ENCODE peak calls at places on chromosome 9, in five cellular contexts. U, V, H, R and P are unnamed samples.

GRCh38 chr9:132241840-132242620 is 80.2 kb downstream of the NTNG2 start:
- DNase-seq in U (peak; percentile 36), V (peak; percentile 49), H (no peak), R (peak; percentile 74), P (no peak)

GRCh38 chr9:127444921-127445850 is 6.0 kb downstream of the RPL12 start:
- DNase-seq in H (peak; percentile 44), R (no peak), U (no peak), V (no peak), P (peak; percentile 13)

GRCh38 chr9:83708515-83709158 is 879 bp upstream of the UBQLN1 start:
- DNase-seq in U (peak; percentile 79), V (peak; percentile 89), R (peak; percentile 88), H (peak; percentile 25), P (peak; percentile 41)

GRCh38 chr9:131677445-131678180 is 62.3 kb downstream of the RAPGEF1 start:
- DNase-seq in H (peak; percentile 59), R (no peak), V (no peak), U (no peak), P (peak; percentile 79)

GRCh38 chr9:126833020-126833419 is 27.4 kb upstream of the ZBTB34 start:
- DNase-seq in U (no peak), H (no peak), V (no peak), R (no peak), P (no peak)

GRCh38 chr9:91771027-91771426 is 179.0 kb downstream of the ROR2 start:
- DNase-seq in U (peak; percentile 38), H (peak; percentile 85), V (peak; percentile 38), R (no peak), P (peak; percentile 86)

GRCh38 chr9:136696502-136696901 is 9.2 kb upstream of the AGPAT2 start:
- DNase-seq in R (no peak), H (no peak), V (no peak), U (no peak), P (no peak)

GRCh38 chr9:61670616-61671015 is 480.8 kb downstream of the SPATA31A7 start:
- DNase-seq in H (no peak), R (peak; percentile 38), V (peak; percentile 6), U (no peak), P (no peak)

GRCh38 chr9:135521608-135522095 is 412 bp downstream of the LCN1 start:
- DNase-seq in U (no peak), H (no peak), R (peak; percentile 21), V (no peak), P (no peak)

GRCh38 chr9:134622896-134623407 is 18.7 kb upstream of the COL5A1 start:
- DNase-seq in R (no peak), H (no peak), V (no peak), U (no peak), P (no peak)

GRCh38 chr9:81035601-81036000 is 653.7 kb downstream of the TLE1 start:
- DNase-seq in U (no peak), V (no peak), H (no peak), R (no peak), P (no peak)

GRCh38 chr9:119332522-119332921 is 36.7 kb downstream of the BRINP1 start:
- DNase-seq in H (no peak), U (no peak), R (no peak), V (no peak), P (no peak)

GRCh38 chr9:110977259-110977709 is 61.0 kb downstream of the LPAR1 start:
- DNase-seq in V (peak; percentile 55), H (peak; percentile 63), U (peak; percentile 30), R (no peak), P (peak; percentile 58)

GRCh38 chr9:74804018-74804385 is 83.7 kb downstream of the TRPM6 start:
- DNase-seq in V (no peak), U (no peak), H (no peak), R (no peak), P (no peak)

GRCh38 chr9:118809160-118809625 is 560.0 kb downstream of the BRINP1 start:
- DNase-seq in H (no peak), V (peak; percentile 15), R (no peak), U (no peak), P (no peak)

GRCh38 chr9:129185991-129186390 is 7.9 kb upstream of the IER5L start:
- DNase-seq in R (no peak), H (no peak), V (no peak), U (no peak), P (peak; percentile 16)

GRCh38 chr9:893843-894420 is 52.4 kb downstream of the DMRT1 start:
- DNase-seq in V (peak; percentile 73), H (peak; percentile 16), U (peak; percentile 66), R (no peak), P (peak; percentile 48)

DNA sequence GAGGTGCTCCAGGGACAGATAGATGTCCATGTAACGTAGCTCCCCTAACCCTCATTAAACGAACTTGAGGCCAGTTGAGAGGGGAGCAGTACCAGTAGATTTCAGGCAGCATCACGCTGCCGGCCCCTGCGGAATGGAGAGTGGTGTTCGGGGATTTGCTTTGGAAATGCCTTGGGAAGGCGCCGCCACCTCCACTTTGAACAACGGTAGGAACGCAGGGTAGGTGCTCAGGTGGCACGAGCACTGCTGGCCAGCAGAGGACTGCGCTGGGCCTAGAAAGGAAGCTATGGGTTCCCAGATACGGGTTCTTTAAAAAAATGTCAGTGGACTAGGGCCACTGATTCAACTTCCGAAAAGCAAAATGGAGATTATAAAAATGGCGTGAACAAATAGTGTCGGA is 271.8 kb downstream of the FANCC start:
- DNase-seq in H (no peak), V (no peak), U (no peak), R (no peak), P (no peak)
- TF ChIP-seq CTCF in H (no peak), V (no peak), U (no peak), R (no peak), P (no peak)

DNA sequence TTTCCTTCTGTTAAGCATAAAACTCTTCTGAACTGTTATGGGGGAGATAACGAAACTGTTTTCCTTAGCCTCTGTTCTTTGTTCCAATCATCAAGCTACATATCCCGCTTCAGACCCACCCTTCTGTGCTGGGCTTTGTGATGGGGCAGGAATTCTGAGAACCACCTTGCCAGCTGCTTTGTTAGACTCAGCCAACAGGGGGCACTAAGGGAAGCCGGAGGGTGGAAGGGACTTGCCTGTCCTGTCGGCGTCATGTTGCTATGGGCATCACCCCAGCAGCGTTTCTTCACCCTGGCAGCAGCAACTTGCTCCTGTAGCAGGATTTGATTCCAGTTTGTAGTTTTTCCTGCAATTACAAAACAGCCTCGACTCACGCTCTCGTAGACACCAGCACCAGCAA is 169.1 kb downstream of the CAAP1 start:
- DNase-seq in R (no peak), V (peak; percentile 54), H (no peak), U (peak; percentile 61), P (peak; percentile 12)
- TF ChIP-seq CTCF in R (no peak), V (peak; percentile 25), H (peak; percentile 22), U (no peak), P (peak; percentile 66)

GRCh38 chr9:72718503-72718902 is 197.1 kb downstream of the TMC1 start:
- DNase-seq in H (no peak), U (no peak), R (no peak), V (no peak), P (no peak)
- TF ChIP-seq CTCF in H (no peak), U (no peak), R (no peak), V (no peak), P (no peak)

GRCh38 chr9:37392272-37392671 is 30.2 kb upstream of the GRHPR start:
- DNase-seq in R (no peak), U (no peak), V (peak; percentile 48), H (no peak), P (no peak)

GRCh38 chr9:37395663-37396062 is 26.8 kb upstream of the GRHPR start:
- DNase-seq in V (no peak), R (no peak), H (no peak), U (no peak), P (no peak)

GRCh38 chr9:37386988-37387387 is 35.5 kb upstream of the GRHPR start:
- DNase-seq in U (no peak), R (no peak), V (no peak), H (no peak), P (no peak)

GRCh38 chr9:37395229-37395628 is 27.3 kb upstream of the GRHPR start:
- DNase-seq in R (no peak), H (no peak), U (no peak), V (no peak), P (no peak)

DNA sequence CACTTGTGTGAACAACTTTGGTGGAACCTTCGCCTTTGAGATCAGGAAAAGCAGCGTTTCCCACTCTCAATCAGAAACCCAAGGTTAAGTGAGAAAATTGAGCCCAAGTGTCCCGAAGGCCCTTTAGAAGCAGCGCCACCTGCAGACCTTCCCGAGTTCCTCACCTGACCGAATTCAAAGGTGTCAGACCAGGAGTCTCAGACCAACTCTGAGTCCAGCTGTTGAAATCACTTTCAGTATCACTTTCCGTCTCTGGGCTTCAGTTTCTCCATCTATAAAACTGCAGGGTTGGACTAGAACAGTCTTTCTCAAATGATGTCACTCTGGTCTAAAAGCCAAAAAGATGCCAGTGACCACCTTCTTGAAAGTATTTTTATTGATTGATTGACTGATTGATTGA is 31.7 kb upstream of the GRHPR start:
- DNase-seq in H (no peak), U (peak; percentile 63), V (no peak), R (no peak), P (no peak)
- TF ChIP-seq CTCF in H (no peak), U (peak; percentile 47), V (no peak), R (no peak), P (peak; percentile 48)

DNA sequence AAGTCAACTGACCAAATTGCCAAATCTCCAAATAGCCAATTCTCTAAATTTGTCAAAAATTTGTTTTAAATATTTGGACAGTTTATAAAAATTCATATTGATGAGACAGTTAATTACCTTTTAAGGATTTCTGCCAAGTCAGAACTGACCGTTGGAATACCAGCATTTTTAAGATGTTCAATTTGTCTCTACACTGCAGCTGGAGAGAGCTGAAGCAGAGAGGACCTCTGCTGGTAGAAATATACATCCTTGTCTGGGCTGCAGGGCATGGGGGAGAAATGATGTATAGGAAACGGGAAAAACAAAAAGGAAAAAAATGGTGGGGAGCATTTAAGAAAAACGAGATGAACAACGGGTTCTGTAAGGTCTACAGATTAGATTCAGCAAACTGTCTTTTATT is 16.8 kb downstream of the NR6A1 start:
- DNase-seq in V (no peak), R (no peak), H (no peak), U (no peak), P (peak; percentile 53)
- TF ChIP-seq CTCF in V (peak; percentile 20), R (no peak), H (peak; percentile 64), U (peak; percentile 36), P (peak; percentile 79)

GRCh38 chr9:107734231-107735014 is 244.9 kb upstream of the KLF4 start:
- DNase-seq in H (peak; percentile 90), R (no peak), U (no peak), V (peak; percentile 53), P (peak; percentile 81)
- TF ChIP-seq CTCF in H (peak; percentile 11), R (no peak), U (no peak), V (no peak), P (no peak)

DNA sequence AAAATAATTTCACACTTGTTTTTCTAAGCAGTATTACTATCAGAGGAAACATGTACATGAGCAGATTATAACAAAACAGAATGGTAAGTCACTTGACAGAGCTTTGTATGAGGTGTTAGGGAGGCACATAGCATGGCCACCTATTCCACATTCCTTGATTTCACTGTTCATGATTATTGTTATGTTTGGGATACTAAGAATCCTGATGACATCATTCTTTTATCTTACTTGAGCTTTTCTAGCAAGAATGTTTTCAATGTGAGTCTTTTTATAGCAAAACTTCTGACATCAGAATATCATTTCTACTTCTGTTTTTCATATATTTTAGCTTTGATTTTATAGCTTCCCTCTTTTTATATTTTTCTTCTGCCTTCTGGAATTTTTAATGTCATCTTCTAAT is 208.2 kb downstream of the DMRTA1 start:
- DNase-seq in R (no peak), U (no peak), H (no peak), V (no peak), P (no peak)
- TF ChIP-seq CTCF in R (no peak), U (no peak), H (no peak), V (no peak), P (no peak)